ENCODE peak calls at places on chromosomes 5 and 9, in six cellular contexts. V is astrocyte of the cerebellum; G is ascending aorta; R is neural progenitor cell; M is CD8-positive, alpha-beta T cell; F is right atrium auricular region. D is an unnamed sample.

GRCh38 chr9:4596165-4596922 is 65.8 kb upstream of the PLPP6 start:
- DNase-seq in M (peak), G (peak), V (no peak), R (peak), F (no peak), D (peak)

GRCh38 chr5:168822745-168823281 is 243.6 kb upstream of the PANK3 start:
- DNase-seq in V (no peak), M (no peak), R (no peak), F (no peak), G (no peak), D (peak)

GRCh38 chr9:113999256-114000062 is 78.6 kb downstream of the AMBP start:
- DNase-seq in R (no peak), G (peak), V (no peak), M (no peak), F (peak), D (peak)

GRCh38 chr9:79667716-79668458 is 96.1 kb downstream of the TLE4 start:
- DNase-seq in G (no peak), M (no peak), R (peak), V (no peak), F (no peak), D (no peak)

GRCh38 chr9:96160168-96160567 is 141.8 kb downstream of the HSD17B3 start:
- DNase-seq in V (no peak), F (no peak), R (no peak), G (peak), M (no peak), D (no peak)

GRCh38 chr9:135379540-135380267 is 99.9 kb upstream of the PPP1R26 start:
- DNase-seq in M (no peak), R (no peak), G (no peak), F (no peak), V (no peak), D (peak)

GRCh38 chr5:165881259-165881658 is 2375.8 kb downstream of the MAT2B start:
- DNase-seq in R (peak), V (no peak), M (no peak), G (no peak), F (no peak), D (no peak)

GRCh38 chr9:13279284-13280162 is at the start of gene MPDZ:
- DNase-seq in M (no peak), R (peak), G (peak), V (peak), F (peak), D (peak)

GRCh38 chr5:117054808-117055398 is 480.3 kb upstream of the SEMA6A start:
- DNase-seq in M (no peak), F (no peak), G (no peak), V (no peak), R (no peak), D (no peak)

GRCh38 chr9:114281421-114282103 is 41.3 kb upstream of the ORM1 start:
- DNase-seq in R (no peak), G (peak), M (peak), V (no peak), F (no peak), D (peak)

GRCh38 chr9:91155746-91156145 is 206.0 kb downstream of the AUH start:
- DNase-seq in M (no peak), F (no peak), R (no peak), V (no peak), G (no peak), D (no peak)

GRCh38 chr9:113963017-113963620 is 87.0 kb downstream of the ZNF618 start:
- DNase-seq in V (no peak), R (peak), M (no peak), G (peak), F (peak), D (peak)

GRCh38 chr9:35660966-35661413 is 2.9 kb downstream of the CCDC107 start:
- DNase-seq in V (no peak), F (no peak), G (no peak), M (no peak), R (peak), D (peak)

GRCh38 chr9:137989156-137989555 is 111.6 kb downstream of the CACNA1B start:
- DNase-seq in F (peak), R (no peak), G (no peak), V (no peak), M (no peak), D (no peak)

GRCh38 chr5:154309361-154309725 is 118.8 kb downstream of the GALNT10 start:
- DNase-seq in R (no peak), M (no peak), F (no peak), V (no peak), G (no peak), D (peak)

GRCh38 chr9:15512204-15512603 is 1.4 kb upstream of the PSIP1 start:
- DNase-seq in R (no peak), M (no peak), G (no peak), F (no peak), V (no peak), D (no peak)

GRCh38 chr9:132288956-132289355 is 65.8 kb downstream of the SETX start:
- DNase-seq in R (no peak), M (no peak), F (no peak), G (no peak), V (no peak), D (no peak)

GRCh38 chr9:122226758-122227575 is 1.8 kb downstream of the LHX6 start:
- DNase-seq in R (peak), F (no peak), M (no peak), G (no peak), V (no peak), D (no peak)

GRCh38 chr9:137029058-137029922 is 1.3 kb upstream of the ABCA2 start:
- DNase-seq in G (peak), R (peak), F (peak), M (peak), V (no peak), D (peak)

GRCh38 chr5:123089572-123089970 is 530 bp downstream of the PRDM6 start:
- DNase-seq in M (no peak), G (no peak), V (no peak), F (no peak), R (peak), D (peak)

GRCh38 chr9:131651599-131651998 is 88.3 kb downstream of the RAPGEF1 start:
- DNase-seq in M (no peak), G (no peak), F (no peak), R (no peak), V (no peak), D (peak)

GRCh38 chr5:164475339-164475977 is 970.0 kb downstream of the MAT2B start:
- DNase-seq in F (no peak), V (peak), G (no peak), M (no peak), R (peak), D (peak)

GRCh38 chr5:131279209-131279608 is 15.4 kb downstream of the CDC42SE2 start:
- DNase-seq in V (no peak), M (no peak), F (no peak), R (no peak), G (no peak), D (no peak)
- H3K4me3 ChIP-seq in V (no peak), M (peak), F (no peak), R (no peak), G (no peak), D (no peak)

DNA sequence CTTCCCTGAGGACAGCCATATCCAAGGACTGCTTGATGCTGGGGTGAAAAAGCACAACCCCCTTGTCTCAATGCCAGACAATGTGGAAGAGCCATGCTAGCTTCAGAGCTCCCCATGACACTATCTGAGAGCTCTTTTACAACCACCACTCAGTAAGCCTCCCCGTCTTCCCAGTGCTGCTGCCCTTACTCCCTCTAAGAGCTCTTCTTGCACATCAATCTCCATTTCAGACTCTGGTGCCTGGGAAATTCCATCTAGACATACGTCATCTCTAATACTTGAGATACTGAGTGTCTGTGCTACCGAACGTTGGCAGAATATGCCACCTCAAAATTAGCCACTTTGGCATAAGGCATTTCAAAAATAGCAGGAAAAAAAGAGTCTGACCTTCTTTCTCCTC is 94.5 kb downstream of the EDIL3 start:
- DNase-seq in G (no peak), F (no peak), R (no peak), V (no peak), M (no peak), D (no peak)
- TF ChIP-seq CTCF in G (no peak), F (no peak), R (no peak), V (no peak), M (no peak), D (no peak)

GRCh38 chr5:69415584-69415958 is 655 bp downstream of the MARVELD2 start:
- DNase-seq in M (no peak), R (peak), F (no peak), G (no peak), V (no peak), D (no peak)
- H3K4me3 ChIP-seq in M (peak), R (peak), F (peak), G (peak), V (peak), D (no peak)

DNA sequence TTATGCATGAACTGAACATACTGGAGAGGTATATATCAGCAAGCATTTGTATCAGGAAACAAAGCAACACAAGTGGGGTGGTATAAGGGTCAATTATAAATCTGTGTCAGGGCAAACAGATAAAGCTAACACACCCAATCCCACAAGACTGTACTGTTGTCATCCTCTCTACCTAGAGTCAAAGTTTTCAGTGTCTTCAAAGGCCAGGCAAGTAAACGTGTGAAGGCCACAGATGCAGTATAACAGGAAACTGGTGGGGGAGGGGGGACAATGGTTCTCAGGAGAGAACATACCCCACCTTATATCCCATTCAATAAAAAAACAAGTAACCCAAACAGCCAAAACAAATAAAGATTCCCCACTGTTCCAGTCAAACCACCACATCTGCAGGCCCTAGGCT is 22.1 kb downstream of the ELP1 start:
- DNase-seq in F (no peak), G (no peak), M (peak), R (no peak), V (no peak), D (no peak)
- TF ChIP-seq CTCF in F (no peak), G (no peak), M (no peak), R (no peak), V (no peak), D (no peak)

DNA sequence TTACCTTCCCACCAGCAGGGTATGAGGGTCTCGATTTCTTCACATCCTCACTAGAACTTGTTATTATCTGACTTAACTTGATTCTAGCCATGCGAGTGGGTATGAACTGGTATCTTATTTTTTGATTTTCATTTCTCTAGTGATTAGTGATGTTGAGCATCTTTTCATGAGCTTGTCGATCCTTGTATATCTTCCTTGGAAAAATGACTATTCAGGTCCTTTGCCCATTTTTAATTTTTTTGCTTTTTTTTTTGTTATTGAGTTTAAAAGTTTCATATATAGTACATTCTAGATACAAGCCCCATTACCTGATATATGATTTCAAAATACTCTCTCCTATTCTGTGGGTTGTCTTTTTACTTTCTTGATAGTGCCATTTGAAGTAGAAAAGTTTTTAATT is 61.5 kb downstream of the PHF2 start:
- DNase-seq in R (no peak), M (no peak), G (no peak), V (no peak), F (no peak), D (no peak)
- H3K4me3 ChIP-seq in R (no peak), M (no peak), G (no peak), V (no peak), F (no peak), D (no peak)

DNA sequence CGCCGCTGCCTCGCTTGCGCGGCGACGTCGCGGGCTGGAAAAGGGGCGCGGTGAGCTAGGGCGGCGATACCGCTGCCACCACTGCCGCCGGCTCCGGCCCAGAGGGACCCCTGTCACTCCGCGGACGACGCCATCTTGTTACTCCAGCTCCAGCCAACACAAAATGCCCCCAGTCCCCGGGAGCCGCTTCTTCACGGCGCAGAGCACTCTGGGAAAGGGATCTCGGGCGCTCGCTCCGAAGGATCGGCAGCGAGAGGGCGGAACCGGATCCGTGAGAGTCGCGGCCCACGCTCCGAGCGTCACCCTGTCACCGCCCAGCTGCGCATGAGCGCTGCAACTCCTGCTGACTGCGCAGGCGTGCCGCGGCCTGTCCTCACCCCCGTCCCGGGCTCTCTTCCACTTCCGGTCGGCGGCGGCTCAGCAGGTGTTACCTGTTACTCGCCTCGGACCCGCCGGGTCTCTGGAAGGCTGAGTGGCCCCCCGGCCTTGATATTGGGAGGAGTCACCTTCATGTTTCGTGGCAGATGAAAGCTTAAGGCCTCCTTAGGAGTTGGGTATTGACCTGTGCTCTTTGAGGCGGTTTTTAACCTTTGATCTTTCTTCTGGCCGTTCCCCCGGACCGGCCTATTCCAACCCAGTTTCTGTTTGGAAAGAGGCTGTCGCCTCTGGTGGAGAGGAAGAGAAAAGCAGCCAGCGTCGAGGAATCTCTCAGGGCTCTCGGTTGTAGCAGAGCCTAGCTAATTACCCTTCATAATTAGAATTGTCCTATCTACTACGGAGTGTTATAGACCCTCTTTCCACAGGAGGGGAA is at the start of gene CSNK1A1:
- DNase-seq in V (peak), R (peak), F (peak), G (peak), M (peak), D (peak)
- TF ChIP-seq CTCF in V (peak), R (peak), F (peak), G (peak), M (peak), D (peak)

DNA sequence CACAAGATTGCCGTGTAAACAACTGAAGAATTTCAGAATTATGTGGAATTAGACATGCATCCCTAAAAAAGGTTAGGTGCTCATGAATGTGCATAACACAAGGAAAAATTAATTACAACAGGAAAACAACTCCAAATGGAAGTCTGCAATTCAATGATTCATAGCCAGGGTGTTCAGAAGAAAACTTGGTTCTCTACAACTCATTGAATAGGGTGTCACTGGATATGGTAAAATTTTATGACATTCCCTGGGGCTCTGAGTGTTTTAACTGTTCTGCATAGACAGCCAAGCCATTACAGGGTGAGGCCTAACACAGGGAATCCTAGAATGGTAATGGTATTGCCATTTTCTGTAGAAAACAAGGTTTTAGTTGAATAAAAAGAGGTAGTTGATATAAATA is 24.4 kb upstream of the ZSWIM6 start:
- DNase-seq in M (no peak), F (no peak), R (no peak), V (no peak), G (no peak), D (no peak)
- H3K4me3 ChIP-seq in M (no peak), F (no peak), R (no peak), V (no peak), G (no peak), D (no peak)

D was measured in fibroblast of mammary gland.